ENCODE peak calls at places on chromosome 21, in five cellular contexts. H is ascending aorta, D is non-pigmented ciliary epithelial cell, L is glomerular endothelial cell, U is choroid plexus epithelial cell. T is an unnamed sample.

GRCh38 chr21:21921410-21922232 is 923.4 kb downstream of the NCAM2 start:
- DNase-seq in H (no peak), L (no peak), U (peak; percentile 62), D (no peak), T (no peak)

GRCh38 chr21:14768042-14768441 is 221.9 kb upstream of the SAMSN1 start:
- DNase-seq in U (no peak), D (no peak), L (no peak), H (no peak), T (no peak)

GRCh38 chr21:37001446-37001845 is 5.1 kb upstream of the RIPPLY3 start:
- DNase-seq in L (no peak), U (peak; percentile 6), H (no peak), D (no peak), T (no peak)

GRCh38 chr21:46031484-46031883 is 49.9 kb downstream of the COL6A1 start:
- DNase-seq in U (no peak), D (no peak), L (no peak), H (no peak), T (no peak)

GRCh38 chr21:17501107-17502006 is 11.5 kb upstream of the CXADR start:
- DNase-seq in L (no peak), H (no peak), D (no peak), U (no peak), T (no peak)

GRCh38 chr21:34020934-34021553 is 52.3 kb upstream of the MRPS6 start:
- DNase-seq in D (no peak), L (no peak), U (no peak), H (no peak), T (no peak)

GRCh38 chr21:28375708-28376385 is 616.8 kb downstream of the LTN1 start:
- DNase-seq in D (peak; percentile 58), L (no peak), H (no peak), U (peak; percentile 95), T (no peak)

GRCh38 chr21:46122758-46123683 is 25.1 kb downstream of the COL6A2 start:
- DNase-seq in L (no peak), D (no peak), U (no peak), H (peak; percentile 3), T (no peak)

GRCh38 chr21:45998871-45999580 is 17.5 kb downstream of the COL6A1 start:
- DNase-seq in H (no peak), D (no peak), L (no peak), U (no peak), T (no peak)

GRCh38 chr21:42818328-42818749 is 61.0 kb downstream of the WDR4 start:
- DNase-seq in L (no peak), H (no peak), U (peak; percentile 71), D (no peak), T (peak; percentile 28)

GRCh38 chr21:46038871-46039397 is 57.4 kb downstream of the COL6A1 start:
- DNase-seq in U (peak; percentile 72), D (no peak), H (no peak), L (no peak), T (no peak)

GRCh38 chr21:33042812-33043211 is 17.1 kb downstream of the OLIG2 start:
- DNase-seq in D (peak; percentile 79), L (peak; percentile 52), U (peak; percentile 86), H (no peak), T (no peak)

GRCh38 chr21:35178812-35179211 is 129.7 kb upstream of the RUNX1 start:
- DNase-seq in L (no peak), D (no peak), U (no peak), H (no peak), T (no peak)

GRCh38 chr21:16046625-16047340 is 317.0 kb downstream of the USP25 start:
- DNase-seq in D (no peak), L (no peak), U (peak; percentile 4), H (no peak), T (no peak)

GRCh38 chr21:31449912-31450535 is 106.0 kb upstream of the TIAM1 start:
- DNase-seq in D (no peak), L (no peak), U (no peak), H (no peak), T (no peak)

GRCh38 chr21:43295016-43295958 is 126.5 kb downstream of the CRYAA start:
- DNase-seq in U (no peak), D (no peak), L (no peak), H (no peak), T (no peak)

GRCh38 chr21:43195131-43196021 is 26.6 kb downstream of the CRYAA start:
- DNase-seq in U (peak; percentile 65), H (no peak), D (no peak), L (no peak), T (no peak)

GRCh38 chr21:31162827-31163226 is 124.6 kb upstream of the KRTAP19-8 start:
- DNase-seq in H (no peak), D (no peak), L (no peak), U (peak; percentile 49), T (no peak)

GRCh38 chr21:45439171-45439872 is 34.4 kb downstream of the COL18A1 start:
- DNase-seq in D (no peak), L (peak; percentile 66), H (no peak), U (peak; percentile 94), T (peak; percentile 68)

GRCh38 chr21:31326478-31327247 is 17.4 kb downstream of the TIAM1 start:
- DNase-seq in H (no peak), L (no peak), D (no peak), U (no peak), T (no peak)

T was measured in effector CD8-positive, alpha-beta T cell.